ENCODE peak calls at places on chromosome 13, in five cellular contexts. Z, L, B, F and A are unnamed samples.

GRCh38 chr13:50518131-50518530 is 325.4 kb downstream of the DLEU7 start:
- DNase-seq in L (no peak), F (no peak), B (no peak), Z (no peak), A (no peak)

GRCh38 chr13:49997935-49998334 is 1.1 kb downstream of the TRIM13 start:
- DNase-seq in Z (no peak), F (no peak), B (no peak), L (no peak), A (no peak)

GRCh38 chr13:30841161-30841560 is 64.9 kb upstream of the MEDAG start:
- DNase-seq in Z (no peak), F (no peak), L (no peak), B (no peak), A (no peak)

GRCh38 chr13:108342369-108343289 is 73.1 kb downstream of the TNFSF13B start:
- DNase-seq in L (no peak), Z (no peak), F (no peak), B (no peak), A (no peak)

GRCh38 chr13:84912720-84913119 is 886.5 kb downstream of the SLITRK6 start:
- DNase-seq in L (no peak), F (no peak), Z (no peak), B (no peak), A (no peak)

GRCh38 chr13:75135325-75135825 is 346.6 kb downstream of the TBC1D4 start:
- DNase-seq in B (no peak), L (no peak), F (no peak), Z (no peak), A (peak)

GRCh38 chr13:46022476-46022875 is 30.1 kb downstream of the ZC3H13 start:
- DNase-seq in B (no peak), L (no peak), Z (no peak), F (no peak), A (no peak)

GRCh38 chr13:46831588-46832194 is 34.7 kb upstream of the ESD start:
- DNase-seq in Z (no peak), F (peak), B (no peak), L (no peak), A (no peak)

GRCh38 chr13:29402168-29402621 is 193.3 kb downstream of the SLC7A1 start:
- DNase-seq in F (no peak), Z (no peak), B (no peak), L (no peak), A (no peak)

GRCh38 chr13:79417741-79418140 is 11.7 kb upstream of the RBM26 start:
- DNase-seq in L (no peak), B (no peak), F (no peak), Z (no peak), A (no peak)

GRCh38 chr13:95724252-95724651 is 47.3 kb downstream of the DNAJC3 start:
- DNase-seq in B (no peak), L (no peak), F (no peak), Z (no peak), A (no peak)

GRCh38 chr13:99191900-99192399 is 8.7 kb upstream of the UBAC2 start:
- DNase-seq in L (no peak), F (no peak), Z (peak), B (no peak), A (no peak)

GRCh38 chr13:107069107-107069776 is 501.3 kb upstream of the ARGLU1 start:
- DNase-seq in B (no peak), Z (no peak), L (no peak), F (no peak), A (no peak)

GRCh38 chr13:40318366-40318765 is 348.1 kb downstream of the FOXO1 start:
- DNase-seq in F (no peak), L (no peak), B (peak), Z (peak), A (no peak)

GRCh38 chr13:113110048-113110851 is 4.7 kb downstream of the F7 start:
- DNase-seq in B (peak), F (peak), Z (no peak), L (peak), A (no peak)

GRCh38 chr13:60286707-60287106 is 110.3 kb upstream of the TDRD3 start:
- DNase-seq in F (no peak), Z (no peak), L (no peak), B (no peak), A (no peak)

GRCh38 chr13:59643906-59644626 is 519.7 kb downstream of the DIAPH3 start:
- DNase-seq in F (no peak), Z (no peak), L (no peak), B (no peak), A (no peak)

GRCh38 chr13:60230593-60230992 is 66.9 kb upstream of the DIAPH3 start:
- DNase-seq in B (no peak), L (no peak), F (no peak), Z (no peak), A (no peak)

GRCh38 chr13:95457294-95457693 is 95.2 kb upstream of the CLDN10 start:
- DNase-seq in F (no peak), B (no peak), L (no peak), Z (no peak), A (no peak)

DNA sequence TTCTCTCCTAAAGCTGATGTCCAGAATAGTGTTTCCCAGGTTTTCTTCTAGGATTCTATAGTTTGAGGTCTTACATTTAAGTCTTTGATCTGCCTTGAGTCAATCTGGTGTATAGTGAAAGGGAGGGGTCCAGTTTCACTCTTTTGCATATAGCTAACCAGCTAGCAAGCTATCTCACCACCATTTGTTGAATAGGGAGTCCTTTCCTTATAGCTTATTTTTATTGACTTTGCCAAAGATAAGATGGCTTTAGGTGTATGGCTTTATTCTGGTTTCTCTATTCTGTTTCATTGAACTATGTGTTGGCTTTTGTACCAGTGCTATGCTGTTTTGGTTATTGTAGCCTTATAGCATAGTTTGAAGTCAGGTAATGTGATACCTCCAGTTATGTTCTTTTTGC is 1386.1 kb downstream of the SLITRK5 start:
- DNase-seq in F (no peak), B (no peak), Z (no peak), L (no peak), A (no peak)
- TF ChIP-seq POLR2A in F (no peak), B (no peak), Z (no peak), L (no peak), A (no peak)

GRCh38 chr13:22298530-22298929 is 627.7 kb downstream of the FGF9 start:
- DNase-seq in F (no peak), B (no peak), Z (no peak), L (no peak), A (no peak)
- TF ChIP-seq POLR2A in F (no peak), B (no peak), Z (no peak), L (no peak), A (no peak)

GRCh38 chr13:111202149-111202548 is 87.0 kb downstream of the ARHGEF7 start:
- DNase-seq in Z (no peak), F (no peak), L (no peak), B (no peak), A (no peak)

GRCh38 chr13:111203742-111204386 is 88.8 kb downstream of the ARHGEF7 start:
- DNase-seq in Z (no peak), F (no peak), L (no peak), B (no peak), A (no peak)

GRCh38 chr13:111204438-111205177 is 89.5 kb downstream of the ARHGEF7 start:
- DNase-seq in F (no peak), L (no peak), B (peak), Z (no peak), A (no peak)

GRCh38 chr13:111201304-111201940 is 86.3 kb downstream of the ARHGEF7 start:
- DNase-seq in B (no peak), L (no peak), F (no peak), Z (no peak), A (no peak)

GRCh38 chr13:111202745-111203144 is 87.6 kb downstream of the ARHGEF7 start:
- DNase-seq in Z (no peak), B (peak), L (no peak), F (no peak), A (peak)
- TF ChIP-seq POLR2A in Z (no peak), B (no peak), L (no peak), F (no peak), A (no peak)

GRCh38 chr13:114128624-114129522 is 3.5 kb downstream of the RASA3 start:
- DNase-seq in L (peak), Z (peak), B (peak), F (peak), A (peak)
- TF ChIP-seq POLR2A in L (peak), Z (no peak), B (no peak), F (peak), A (no peak)